ENCODE peak calls at places on chromosomes 6 and 20, in five cellular contexts. Z, B, P, H and U are unnamed samples.

GRCh38 chr20:56259948-56260347 is 11.4 kb downstream of the MC3R start:
- DNase-seq in Z (no peak), B (no peak), P (no peak), H (no peak), U (no peak)

GRCh38 chr6:140850438-140850837 is 1282.3 kb upstream of the GJE1 start:
- DNase-seq in Z (no peak), B (no peak), P (no peak), H (no peak), U (no peak)

GRCh38 chr20:23361651-23362391 is at the start of gene GZF1:
- DNase-seq in Z (peak), B (peak), P (peak), H (peak), U (peak)

GRCh38 chr6:74280130-74280692 is 584.2 kb downstream of the CD109 start:
- DNase-seq in Z (no peak), B (no peak), P (no peak), H (no peak), U (no peak)

GRCh38 chr20:58147628-58148370 is 80.7 kb downstream of the ANKRD60 start:
- DNase-seq in Z (no peak), B (no peak), P (no peak), H (no peak), U (no peak)

GRCh38 chr6:119310486-119311036 is 39.0 kb downstream of the MAN1A1 start:
- DNase-seq in Z (no peak), B (no peak), P (no peak), H (no peak), U (peak)

GRCh38 chr20:34037121-34037520 is 43.4 kb downstream of the RALY start:
- DNase-seq in Z (no peak), B (no peak), P (no peak), H (no peak), U (no peak)

GRCh38 chr6:44254957-44255808 is 2.1 kb downstream of the SLC35B2 start:
- DNase-seq in Z (no peak), B (no peak), P (no peak), H (peak), U (no peak)

GRCh38 chr6:151494235-151494950 is 576 bp downstream of the CCDC170 start:
- DNase-seq in Z (peak), B (no peak), P (peak), H (peak), U (peak)

GRCh38 chr6:34275128-34275804 is 26.5 kb upstream of the SMIM29 start:
- DNase-seq in Z (no peak), B (no peak), P (no peak), H (no peak), U (no peak)